ENCODE peak calls at places on chromosomes 2 and 18, in seven cellular contexts. B is neuronal stem cell, I is trophoblast cell, T is IMR-90, Y is H1, Z is mesendoderm, R is H9. F is an unnamed sample.
A peak's percentile ranks its signal among the peaks of the same experiment; 100 is the strongest.

GRCh38 chr2:126946323-126947089 is 47.8 kb downstream of the TEX51 start:
- DNase-seq in B (no peak), I (no peak), T (no peak), Y (no peak), Z (no peak), R (no peak), F (no peak)

GRCh38 chr2:217275091-217275490 is 415.2 kb upstream of the TNP1 start:
- DNase-seq in B (no peak), I (no peak), T (no peak), Y (no peak), Z (no peak), R (no peak), F (no peak)

GRCh38 chr2:160227252-160227651 is 27.2 kb upstream of the ITGB6 start:
- DNase-seq in B (no peak), I (peak; percentile 63), T (peak; percentile 75), Y (no peak), Z (no peak), R (no peak), F (peak; percentile 71)

GRCh38 chr2:178700922-178701342 is 106.3 kb downstream of the TTN start:
- DNase-seq in B (peak; percentile 1), I (peak; percentile 78), T (peak; percentile 35), Y (no peak), Z (peak; percentile 29), R (no peak), F (peak; percentile 24)

GRCh38 chr18:45352874-45353273 is 262.4 kb upstream of the SLC14A2 start:
- DNase-seq in B (no peak), I (no peak), T (no peak), Y (no peak), Z (no peak), R (no peak), F (no peak)

GRCh38 chr2:182716665-182716990 is 571 bp downstream of the DNAJC10 start:
- DNase-seq in B (no peak), I (peak; percentile 45), T (no peak), Y (no peak), Z (no peak), R (no peak), F (no peak)

GRCh38 chr2:238466242-238466598 is 39.5 kb downstream of the ASB1 start:
- DNase-seq in B (no peak), I (no peak), T (no peak), Y (no peak), Z (no peak), R (no peak), F (no peak)

GRCh38 chr2:228681426-228681825 is 499.9 kb upstream of the SPHKAP start:
- DNase-seq in B (no peak), I (peak; percentile 68), T (peak; percentile 49), Y (no peak), Z (peak; percentile 68), R (peak; percentile 34), F (peak; percentile 62)

GRCh38 chr2:10126627-10127026 is 4.1 kb downstream of the RRM2 start:
- DNase-seq in B (no peak), I (no peak), T (peak; percentile 83), Y (no peak), Z (no peak), R (no peak), F (no peak)

GRCh38 chr2:160337728-160338127 is 137.7 kb upstream of the ITGB6 start:
- DNase-seq in B (no peak), I (peak; percentile 51), T (no peak), Y (no peak), Z (peak; percentile 67), R (no peak), F (no peak)

GRCh38 chr2:135050132-135050531 is 2.0 kb upstream of the RAB3GAP1 start:
- DNase-seq in B (no peak), I (no peak), T (no peak), Y (no peak), Z (no peak), R (no peak), F (no peak)

GRCh38 chr2:135050684-135051083 is 1.4 kb upstream of the RAB3GAP1 start:
- DNase-seq in B (no peak), I (no peak), T (no peak), Y (no peak), Z (no peak), R (no peak), F (no peak)

GRCh38 chr2:135055182-135055786 is 3.2 kb downstream of the RAB3GAP1 start:
- DNase-seq in B (no peak), I (peak; percentile 72), T (peak; percentile 81), Y (no peak), Z (no peak), R (no peak), F (peak; percentile 69)

GRCh38 chr2:135052042-135052876 is at the start of gene RAB3GAP1:
- DNase-seq in B (peak; percentile 66), I (peak; percentile 77), T (peak; percentile 83), Y (peak; percentile 71), Z (peak; percentile 93), R (peak; percentile 86), F (peak; percentile 91)

GRCh38 chr2:135052997-135053474 is 944 bp downstream of the RAB3GAP1 start:
- DNase-seq in B (no peak), I (peak; percentile 32), T (no peak), Y (no peak), Z (peak; percentile 35), R (no peak), F (no peak)
- H2BK120ac ChIP-seq in B (no peak overlapping the region), I (no peak overlapping the region), T (no peak overlapping the region), Y (no peak overlapping the region), Z (no peak overlapping the region), R (no peak overlapping the region), F (no peak overlapping the region)

DNA sequence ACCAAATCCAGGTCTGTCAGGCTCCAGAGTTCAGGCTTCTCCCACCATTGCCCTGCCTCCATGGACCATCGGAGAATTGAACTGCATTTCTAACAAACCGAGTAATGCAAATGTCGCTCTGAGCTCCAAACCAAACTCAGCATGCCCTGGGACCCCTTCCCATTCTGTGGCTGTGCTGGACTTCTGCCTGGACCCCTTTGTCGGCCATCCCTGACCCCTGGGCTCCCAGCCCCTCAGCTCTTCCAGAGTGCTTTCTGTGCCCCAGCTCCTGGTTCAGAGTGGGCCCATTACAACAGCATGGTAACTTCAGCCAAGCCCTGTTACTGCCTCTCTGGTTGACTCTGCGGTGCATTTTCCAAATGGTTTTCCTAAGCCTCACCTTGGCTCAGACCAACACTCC is 55.1 kb upstream of the MAPRE3 start:
- DNase-seq in B (no peak), I (no peak), T (no peak), Y (peak; percentile 16), Z (no peak), R (no peak), F (no peak)
- H3K4ac ChIP-seq in B (no peak overlapping the region), I (no peak overlapping the region), T (no peak overlapping the region), Y (no peak overlapping the region), Z (no peak overlapping the region), R (no peak overlapping the region), F (no peak overlapping the region)

DNA sequence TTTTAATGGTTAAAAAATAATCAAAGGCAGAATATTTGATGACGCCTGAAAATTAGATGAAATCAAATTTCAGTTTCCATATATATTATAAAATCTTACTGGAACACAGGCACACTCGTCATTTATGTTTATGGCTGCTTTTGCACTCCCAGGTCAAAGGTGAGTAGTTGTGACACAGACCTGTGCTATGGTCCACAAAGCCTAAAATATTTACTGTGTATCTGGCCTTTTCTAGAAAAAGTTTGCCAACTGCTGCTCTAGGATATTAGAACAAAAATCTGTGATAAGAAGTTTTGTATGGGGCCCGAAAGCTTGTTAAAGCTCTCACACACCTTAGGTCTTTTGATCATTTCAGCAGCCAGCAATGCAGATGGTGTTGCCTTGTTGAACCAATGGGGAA is 104.3 kb downstream of the PKP4 start:
- DNase-seq in B (no peak), I (no peak), T (no peak), Y (no peak), Z (no peak), R (no peak), F (no peak)
- H2BK120ac ChIP-seq in B (no peak overlapping the region), I (no peak overlapping the region), T (no peak overlapping the region), Y (no peak overlapping the region), Z (no peak overlapping the region), R (no peak overlapping the region), F (no peak overlapping the region)

GRCh38 chr2:74162951-74163350 is 15.2 kb upstream of the BOLA3 start:
- DNase-seq in B (no peak), I (no peak), T (no peak), Y (no peak), Z (no peak), R (no peak), F (no peak)
- H3K4ac ChIP-seq in B (no peak overlapping the region), I (no peak overlapping the region), T (no peak overlapping the region), Y (no peak overlapping the region), Z (no peak overlapping the region), R (no peak overlapping the region), F (no peak overlapping the region)

DNA sequence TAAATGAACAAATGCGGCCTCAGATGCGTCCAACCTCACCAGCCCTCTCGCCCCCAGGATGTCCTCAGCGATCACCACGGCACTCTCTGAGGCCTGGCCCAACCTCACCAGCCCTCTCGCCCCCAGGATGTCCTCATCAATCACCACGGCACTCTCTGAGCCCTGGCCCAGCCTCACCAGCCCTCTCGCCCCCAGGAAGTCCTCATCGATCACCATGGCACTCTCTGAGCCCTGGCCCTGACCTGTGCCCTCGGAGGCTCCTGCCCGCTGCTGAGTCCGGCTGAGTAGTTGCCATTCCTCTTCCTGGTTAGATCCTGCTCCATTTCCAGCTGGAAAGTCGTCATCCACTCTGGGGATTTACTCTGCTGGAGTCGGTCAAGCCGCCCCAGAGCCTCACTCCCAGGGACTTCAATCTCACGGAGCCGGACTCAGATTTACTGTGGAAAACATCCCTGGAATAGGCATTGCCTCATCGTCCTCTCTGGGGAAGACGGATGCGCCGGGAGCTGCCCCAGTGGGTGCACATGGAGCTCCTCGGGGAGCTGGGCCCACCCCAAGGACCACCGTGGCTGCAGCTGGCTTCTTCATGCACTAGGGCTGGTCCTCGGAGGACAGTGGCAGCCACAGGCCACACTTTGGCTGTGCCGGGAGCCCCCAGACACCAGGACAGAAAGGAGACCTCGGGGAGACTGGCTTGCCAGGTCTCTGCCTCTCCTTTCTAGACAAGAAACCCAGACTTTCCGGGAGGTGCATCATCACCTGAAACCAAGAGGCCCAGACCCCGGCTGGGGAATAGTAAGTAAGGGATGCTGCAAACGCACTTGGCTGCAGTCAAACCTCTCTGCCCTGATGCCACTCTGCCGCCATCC is 230.6 kb downstream of the EIPR1 start:
- DNase-seq in B (no peak), I (no peak), T (no peak), Y (no peak), Z (no peak), R (no peak), F (no peak)
- H2BK120ac ChIP-seq in B (no peak overlapping the region), I (no peak overlapping the region), T (no peak overlapping the region), Y (no peak overlapping the region), Z (no peak overlapping the region), R (no peak overlapping the region), F (no peak overlapping the region)

DNA sequence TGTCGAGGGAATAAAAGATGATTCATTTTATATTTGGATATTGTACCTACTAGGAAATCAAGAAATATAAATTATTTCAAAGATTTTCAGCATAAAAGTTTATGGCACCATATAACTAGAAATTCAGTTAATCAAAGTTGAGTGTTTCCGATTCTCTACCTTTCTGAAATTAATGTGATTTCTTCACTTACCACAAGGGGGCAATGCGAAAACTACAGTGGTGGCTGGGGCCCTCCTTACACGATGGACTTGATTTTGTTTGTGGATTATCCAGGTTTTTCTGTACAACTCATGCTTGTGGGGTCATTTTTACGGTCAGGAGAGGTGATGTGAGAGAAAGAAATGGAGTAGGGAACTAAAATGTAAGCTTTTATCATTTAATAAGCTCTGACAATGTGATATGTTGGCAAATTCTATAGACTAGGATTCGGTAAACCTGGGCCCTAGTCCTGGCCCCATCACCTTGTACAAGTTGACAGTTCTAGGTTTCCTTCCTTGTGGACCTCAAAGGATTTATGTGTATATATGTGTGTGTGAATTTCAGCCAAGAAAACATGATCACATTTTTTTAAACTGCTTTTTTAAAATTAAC is 47.6 kb downstream of the G6PC2 start:
- DNase-seq in B (peak; percentile 4), I (peak; percentile 64), T (peak; percentile 6), Y (no peak), Z (peak; percentile 31), R (no peak), F (peak; percentile 5)
- H3K4ac ChIP-seq in B (no peak overlapping the region), I (no peak overlapping the region), T (no peak overlapping the region), Y (no peak overlapping the region), Z (no peak overlapping the region), R (no peak overlapping the region), F (no peak overlapping the region)

GRCh38 chr2:8518986-8519669 is 162.7 kb upstream of the ID2 start:
- DNase-seq in B (no peak), I (no peak), T (no peak), Y (no peak), Z (no peak), R (no peak), F (no peak)
- H2BK120ac ChIP-seq in B (no peak overlapping the region), I (no peak overlapping the region), T (no peak overlapping the region), Y (no peak overlapping the region), Z (no peak overlapping the region), R (no peak overlapping the region), F (no peak overlapping the region)